ENCODE peak calls at places on chromosome 4, in seven cellular contexts. One of them, this sample, is unnamed.

GRCh38 chr4:141058739-141059507 is 74.3 kb downstream of the RNF150 start:
- DNase-seq in H7: no peak
- DNase-seq in NCI-H2107: no peak
- DNase-seq in putamen: no peak
- DNase-seq in AG09319: peak; percentile 48
- DNase-seq in GM12864: no peak
- DNase-seq in NCI-H1092 treated with DMSO at 0.1 percent for 48 hours: no peak
- DNase-seq in this sample: no peak

GRCh38 chr4:76576824-76577223 is 141.8 kb downstream of the SHROOM3 start:
- DNase-seq in NCI-H2107: no peak
- DNase-seq in AG09319: no peak
- DNase-seq in GM12864: no peak
- DNase-seq in NCI-H1092 treated with DMSO at 0.1 percent for 48 hours: no peak
- DNase-seq in putamen: no peak
- DNase-seq in H7: no peak
- DNase-seq in this sample: no peak

GRCh38 chr4:51840791-51841190 is 2.2 kb upstream of the DCUN1D4 start:
- DNase-seq in H7: no peak
- DNase-seq in putamen: no peak
- DNase-seq in NCI-H2107: no peak
- DNase-seq in AG09319: no peak
- DNase-seq in NCI-H1092 treated with DMSO at 0.1 percent for 48 hours: no peak
- DNase-seq in GM12864: no peak
- DNase-seq in this sample: no peak

GRCh38 chr4:89899157-89899556 is 4.5 kb downstream of the MMRN1 start:
- DNase-seq in NCI-H1092 treated with DMSO at 0.1 percent for 48 hours: no peak
- DNase-seq in AG09319: no peak
- DNase-seq in GM12864: no peak
- DNase-seq in H7: no peak
- DNase-seq in putamen: no peak
- DNase-seq in NCI-H2107: no peak
- DNase-seq in this sample: no peak

GRCh38 chr4:83234902-83235644 is 49.5 kb downstream of the COQ2 start:
- DNase-seq in NCI-H2107: no peak
- DNase-seq in NCI-H1092 treated with DMSO at 0.1 percent for 48 hours: no peak
- DNase-seq in putamen: no peak
- DNase-seq in H7: no peak
- DNase-seq in GM12864: no peak
- DNase-seq in AG09319: no peak
- DNase-seq in this sample: no peak

GRCh38 chr4:175705407-175705806 is 106.7 kb downstream of the GPM6A start:
- DNase-seq in NCI-H2107: no peak
- DNase-seq in putamen: peak; percentile 91
- DNase-seq in H7: peak; percentile 44
- DNase-seq in AG09319: no peak
- DNase-seq in NCI-H1092 treated with DMSO at 0.1 percent for 48 hours: peak; percentile 77
- DNase-seq in GM12864: no peak
- DNase-seq in this sample: no peak

GRCh38 chr4:142365386-142365785 is 480.7 kb downstream of the INPP4B start:
- DNase-seq in H7: no peak
- DNase-seq in GM12864: no peak
- DNase-seq in NCI-H2107: no peak
- DNase-seq in putamen: no peak
- DNase-seq in NCI-H1092 treated with DMSO at 0.1 percent for 48 hours: no peak
- DNase-seq in AG09319: no peak
- DNase-seq in this sample: no peak

GRCh38 chr4:112514079-112514448 is 1.9 kb downstream of the NEUROG2 start:
- DNase-seq in GM12864: no peak
- DNase-seq in NCI-H2107: no peak
- DNase-seq in putamen: no peak
- DNase-seq in NCI-H1092 treated with DMSO at 0.1 percent for 48 hours: peak; percentile 37
- DNase-seq in AG09319: no peak
- DNase-seq in H7: peak; percentile 69
- DNase-seq in this sample: no peak

GRCh38 chr4:56630876-56631666 is 50.0 kb downstream of the HOPX start:
- DNase-seq in AG09319: peak; percentile 28
- DNase-seq in putamen: no peak
- DNase-seq in NCI-H2107: no peak
- DNase-seq in H7: no peak
- DNase-seq in GM12864: no peak
- DNase-seq in NCI-H1092 treated with DMSO at 0.1 percent for 48 hours: no peak
- DNase-seq in this sample: no peak

This sample was measured in prostate gland.